ENCODE peak calls at places on chromosomes 4 and X, in nine cellular contexts. P is mammary epithelial cell, J is GM23338, I is fibroblast of lung, H is PC-3, M is H1, B is K562, X is HCT116, S is keratinocyte. C is an unnamed sample. For H3K4me1 and H4K20me1, the result is how much of the 10 kb centered on the place peaks cover.

GRCh38 chr4:189792819-189793618 is 147.7 kb upstream of the FRG1 start:
- DNase-seq in P (peak), J (peak), I (peak), H (peak), M (peak), B (peak), X (peak), S (no peak), C (peak)

GRCh38 chr4:118410143-118410542 is 57.3 kb upstream of the PRSS12 start:
- DNase-seq in P (peak), J (no peak), I (peak), H (peak), M (no peak), B (no peak), X (no peak), S (peak), C (no peak)

GRCh38 chr4:89356086-89356485 is 48.5 kb upstream of the GPRIN3 start:
- DNase-seq in P (no peak), J (no peak), I (no peak), H (no peak), M (no peak), B (no peak), X (no peak), S (no peak), C (no peak)

GRCh38 chrX:19625612-19626011 is 110.3 kb upstream of the MAP3K15 start:
- DNase-seq in P (peak), J (no peak), I (no peak), H (peak), M (no peak), B (no peak), X (no peak), S (no peak), C (no peak)

GRCh38 chr4:100248476-100248875 is 58.2 kb upstream of the DDIT4L start:
- DNase-seq in P (no peak), J (no peak), I (no peak), H (no peak), M (no peak), B (no peak), X (no peak), S (no peak), C (no peak)

GRCh38 chrX:107574711-107575110 is 53.6 kb upstream of the PRPS1 start:
- DNase-seq in P (peak), J (no peak), I (peak), H (peak), M (no peak), B (no peak), X (no peak), S (no peak), C (no peak)

GRCh38 chr4:39713691-39714090 is 15.8 kb downstream of the UBE2K start:
- DNase-seq in P (no peak), J (no peak), I (peak), H (no peak), M (no peak), B (no peak), X (no peak), S (no peak), C (peak)

GRCh38 chr4:96227515-96227914 is 387.6 kb downstream of the PDHA2 start:
- DNase-seq in P (no peak), J (peak), I (no peak), H (no peak), M (no peak), B (no peak), X (no peak), S (no peak), C (no peak)

GRCh38 chr4:76747613-76748012 is 150.3 kb downstream of the SOWAHB start:
- DNase-seq in P (no peak), J (no peak), I (no peak), H (no peak), M (no peak), B (no peak), X (no peak), S (no peak), C (no peak)

GRCh38 chr4:99473131-99473530 is 37.7 kb upstream of the C4orf17 start:
- DNase-seq in P (peak), J (no peak), I (no peak), H (no peak), M (no peak), B (no peak), X (no peak), S (no peak), C (no peak)

GRCh38 chrX:131792789-131793462 is 230.2 kb upstream of the STK26 start:
- DNase-seq in P (peak), J (no peak), I (no peak), H (peak), M (no peak), B (no peak), X (no peak), S (peak), C (peak)

GRCh38 chr4:27010334-27010940 is 149.8 kb downstream of the STIM2 start:
- DNase-seq in P (peak), J (peak), I (peak), H (peak), M (peak), B (peak), X (peak), S (no peak), C (peak)

GRCh38 chr4:40199999-40200880 is 3.4 kb downstream of the RHOH start:
- DNase-seq in P (peak), J (no peak), I (no peak), H (no peak), M (no peak), B (no peak), X (no peak), S (no peak), C (peak)

GRCh38 chr4:180610317-180610716 is 1632.9 kb upstream of the TENM3 start:
- DNase-seq in P (peak), J (no peak), I (no peak), H (peak), M (no peak), B (no peak), X (no peak), S (no peak), C (no peak)

GRCh38 chr4:77911091-77911490 is 48.5 kb downstream of the MRPL1 start:
- DNase-seq in P (no peak), J (no peak), I (peak), H (no peak), M (no peak), B (no peak), X (no peak), S (no peak), C (no peak)

GRCh38 chrX:139203681-139204575 is 326.6 kb upstream of the F9 start:
- DNase-seq in P (peak), J (peak), I (no peak), H (peak), M (peak), B (no peak), X (no peak), S (no peak), C (peak)

GRCh38 chrX:118271770-118272169 is 74.1 kb upstream of the WDR44 start:
- DNase-seq in P (no peak), J (no peak), I (peak), H (no peak), M (no peak), B (peak), X (no peak), S (no peak), C (no peak)

GRCh38 chr4:176579233-176579632 is 213.5 kb downstream of the VEGFC start:
- DNase-seq in P (no peak), J (peak), I (no peak), H (peak), M (no peak), B (no peak), X (no peak), S (no peak), C (no peak)

GRCh38 chrX:121851033-121851432 is 803.6 kb downstream of the GLUD2 start:
- DNase-seq in P (peak), J (no peak), I (peak), H (peak), M (no peak), B (peak), X (no peak), S (no peak), C (no peak)

GRCh38 chr4:98493305-98493704 is 165.1 kb downstream of the TSPAN5 start:
- DNase-seq in P (no peak), J (no peak), I (no peak), H (no peak), M (no peak), B (no peak), X (no peak), S (no peak), C (no peak)

GRCh38 chr4:583820-584219 is 7.7 kb upstream of the TMEM271 start:
- DNase-seq in P (no peak), J (no peak), I (no peak), H (no peak), M (no peak), B (no peak), X (no peak), S (no peak), C (no peak)

GRCh38 chr4:17577660-17578481 is 873 bp downstream of the LAP3 start:
- DNase-seq in P (peak), J (peak), I (peak), H (peak), M (no peak), B (peak), X (no peak), S (no peak), C (peak)

GRCh38 chr4:14000091-14000814 is 372.7 kb upstream of the BOD1L1 start:
- DNase-seq in P (peak), J (no peak), I (peak), H (peak), M (no peak), B (no peak), X (no peak), S (no peak), C (no peak)

GRCh38 chrX:21638311-21638710 is 19.8 kb downstream of the KLHL34 start:
- DNase-seq in P (peak), J (no peak), I (peak), H (peak), M (no peak), B (no peak), X (no peak), S (no peak), C (no peak)

GRCh38 chrX:1681439-1681838 is 66.6 kb downstream of the ASMT start:
- DNase-seq in P (no peak), J (no peak), I (no peak), H (no peak), M (no peak), B (no peak), X (no peak), S (no peak), C (no peak)

GRCh38 chr4:169620846-169621228 is 459 bp downstream of the CLCN3 start:
- DNase-seq in P (peak), J (peak), I (no peak), H (peak), M (no peak), B (no peak), X (no peak), S (no peak), C (peak)

GRCh38 chr4:65747386-65747785 is 77.1 kb upstream of the EPHA5 start:
- DNase-seq in P (no peak), J (no peak), I (peak), H (peak), M (no peak), B (no peak), X (no peak), S (no peak), C (no peak)

GRCh38 chr4:17667653-17668201 is 53.3 kb downstream of the MED28 start:
- DNase-seq in P (no peak), J (no peak), I (no peak), H (no peak), M (no peak), B (no peak), X (no peak), S (no peak), C (peak)

GRCh38 chrX:39331062-39331704 is 529.9 kb downstream of the MID1IP1 start:
- DNase-seq in P (no peak), J (no peak), I (no peak), H (no peak), M (no peak), B (no peak), X (no peak), S (no peak), C (no peak)

GRCh38 chrX:17738002-17738713 is 865 bp downstream of the SCML1 start:
- DNase-seq in P (peak), J (peak), I (peak), H (peak), M (peak), B (no peak), X (no peak), S (no peak), C (peak)

GRCh38 chr4:92825186-92825715 is 521.5 kb downstream of the GRID2 start:
- DNase-seq in P (no peak), J (no peak), I (no peak), H (peak), M (no peak), B (no peak), X (no peak), S (no peak), C (no peak)

GRCh38 chrX:50779694-50780093 is 34.3 kb downstream of the SHROOM4 start:
- DNase-seq in P (no peak), J (no peak), I (no peak), H (no peak), M (no peak), B (no peak), X (no peak), S (no peak), C (no peak)

GRCh38 chr4:87019898-87020297 is 85.1 kb downstream of the AFF1 start:
- DNase-seq in P (no peak), J (no peak), I (no peak), H (no peak), M (no peak), B (no peak), X (no peak), S (no peak), C (no peak)

GRCh38 chr4:87014284-87014782 is 79.5 kb downstream of the AFF1 start:
- DNase-seq in P (no peak), J (no peak), I (peak), H (peak), M (no peak), B (no peak), X (no peak), S (no peak), C (no peak)

GRCh38 chr4:87019243-87019817 is 84.5 kb downstream of the AFF1 start:
- DNase-seq in P (no peak), J (no peak), I (no peak), H (no peak), M (no peak), B (no peak), X (no peak), S (no peak), C (no peak)

GRCh38 chr4:87017580-87018061 is 82.8 kb downstream of the AFF1 start:
- DNase-seq in P (no peak), J (no peak), I (peak), H (no peak), M (no peak), B (peak), X (no peak), S (no peak), C (no peak)

GRCh38 chr4:87018751-87019150 is 83.9 kb downstream of the AFF1 start:
- DNase-seq in P (no peak), J (no peak), I (no peak), H (no peak), M (no peak), B (no peak), X (no peak), S (no peak), C (no peak)
- H3K4me1 ChIP-seq in P (under half), J (under half), I (under half), H (under half), M (under half), B (under half), X (under half), S (under half), C (under half)

DNA sequence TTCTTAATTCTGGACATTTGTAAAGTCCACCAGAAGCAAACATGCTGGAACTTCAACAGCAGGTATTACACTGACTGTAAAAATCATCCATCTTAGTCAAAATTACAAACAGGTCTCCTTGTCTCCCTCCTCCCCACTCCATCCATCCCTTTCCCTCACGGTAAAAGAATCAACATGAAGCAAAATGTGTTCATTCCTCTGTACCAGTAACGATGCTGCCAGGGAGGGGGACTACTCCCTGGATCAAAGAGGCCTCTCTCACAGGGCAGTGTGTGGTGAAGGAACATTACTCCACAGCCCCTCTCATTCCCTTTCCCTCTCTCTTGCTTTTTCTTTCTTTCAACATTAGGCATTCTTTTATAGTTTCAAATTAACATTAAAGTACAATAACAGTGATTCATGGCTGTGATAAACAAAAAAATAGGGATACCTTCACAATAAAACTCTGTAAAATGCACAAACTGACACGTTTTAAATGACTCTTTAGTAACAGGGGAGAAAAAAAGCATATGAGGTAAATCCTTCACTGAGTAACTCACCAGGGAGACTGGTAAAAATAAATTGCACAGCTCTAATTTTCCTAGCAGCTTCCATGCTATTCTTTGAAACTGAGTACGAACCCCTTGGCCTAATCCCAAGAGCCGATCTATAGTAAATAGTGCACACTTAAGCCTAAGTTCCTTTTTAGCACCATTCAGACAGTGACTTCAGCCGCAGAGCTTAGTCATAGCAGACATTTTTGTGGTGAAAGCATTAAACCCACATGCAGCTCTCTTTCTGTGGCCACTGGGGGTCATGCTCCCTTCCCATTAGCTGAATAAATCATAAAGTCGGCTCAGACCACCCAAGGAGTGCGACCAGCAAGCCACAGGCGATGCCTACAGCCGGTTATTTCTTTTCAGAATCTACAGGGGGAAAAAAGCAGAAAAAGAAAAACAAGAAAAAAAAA is 215.6 kb upstream of the GYPA start:
- DNase-seq in P (peak), J (peak), I (peak), H (peak), M (no peak), B (peak), X (peak), S (no peak), C (peak)
- H4K20me1 ChIP-seq in P (under half), J (under half), I (under half), H (under half), M (under half), B (under half), X (under half), S (under half), C (under half)

DNA sequence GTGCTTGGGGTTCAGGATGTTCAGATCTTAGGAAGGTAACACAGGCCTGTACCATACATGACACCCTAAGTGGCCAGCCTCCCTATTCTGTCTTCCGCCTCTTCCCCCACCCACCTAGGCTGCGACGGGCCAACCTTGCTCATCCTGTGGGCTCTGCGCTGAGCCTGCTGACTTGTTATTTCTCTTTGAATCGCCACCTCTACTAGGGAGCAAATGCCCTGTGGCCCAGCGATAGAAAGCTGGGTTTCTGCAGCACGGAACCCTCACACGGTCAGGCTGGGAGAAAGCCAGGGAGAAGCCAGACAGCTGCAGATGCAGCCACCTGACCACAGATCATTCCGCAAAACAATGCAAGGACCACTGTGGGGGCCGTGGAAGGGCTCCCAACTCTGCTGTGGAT is 227.6 kb downstream of the AFAP1 start:
- DNase-seq in P (no peak), J (no peak), I (no peak), H (no peak), M (no peak), B (no peak), X (no peak), S (no peak), C (no peak)
- H3K4me1 ChIP-seq in P (under half), J (under half), I (under half), H (under half), M (under half), B (under half), X (under half), S (under half), C (under half)

DNA sequence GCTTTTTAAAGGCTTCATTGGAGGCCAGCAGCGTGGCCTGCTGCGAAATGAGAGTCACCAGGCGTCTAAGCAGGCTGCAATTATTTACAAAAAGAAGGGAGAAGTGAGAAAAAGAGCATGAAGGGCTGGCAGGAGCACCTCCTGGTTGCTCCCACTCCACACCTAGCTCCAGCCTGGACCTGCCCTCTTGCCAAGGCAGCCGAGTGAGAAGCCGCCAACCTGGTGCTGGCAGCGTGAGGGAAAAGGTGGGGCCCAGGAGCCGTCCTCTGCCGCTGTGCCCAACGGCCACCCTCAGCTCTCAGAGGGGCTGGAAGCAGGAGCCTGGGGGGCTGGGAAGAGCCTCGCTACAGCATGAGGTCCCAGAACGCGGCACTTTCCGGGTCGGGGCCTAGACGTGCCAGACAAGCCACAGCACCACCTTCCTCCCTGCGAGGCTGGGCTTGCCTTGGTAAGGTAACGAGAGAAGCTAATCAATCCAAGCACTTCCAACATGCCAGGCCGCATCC is 16.3 kb downstream of the SLC6A8 start:
- DNase-seq in P (no peak), J (no peak), I (no peak), H (no peak), M (no peak), B (no peak), X (no peak), S (no peak), C (no peak)
- H4K20me1 ChIP-seq in P (under half), J (under half), I (under half), H (under half), M (under half), B (under half), X (under half), S (under half), C (under half)

DNA sequence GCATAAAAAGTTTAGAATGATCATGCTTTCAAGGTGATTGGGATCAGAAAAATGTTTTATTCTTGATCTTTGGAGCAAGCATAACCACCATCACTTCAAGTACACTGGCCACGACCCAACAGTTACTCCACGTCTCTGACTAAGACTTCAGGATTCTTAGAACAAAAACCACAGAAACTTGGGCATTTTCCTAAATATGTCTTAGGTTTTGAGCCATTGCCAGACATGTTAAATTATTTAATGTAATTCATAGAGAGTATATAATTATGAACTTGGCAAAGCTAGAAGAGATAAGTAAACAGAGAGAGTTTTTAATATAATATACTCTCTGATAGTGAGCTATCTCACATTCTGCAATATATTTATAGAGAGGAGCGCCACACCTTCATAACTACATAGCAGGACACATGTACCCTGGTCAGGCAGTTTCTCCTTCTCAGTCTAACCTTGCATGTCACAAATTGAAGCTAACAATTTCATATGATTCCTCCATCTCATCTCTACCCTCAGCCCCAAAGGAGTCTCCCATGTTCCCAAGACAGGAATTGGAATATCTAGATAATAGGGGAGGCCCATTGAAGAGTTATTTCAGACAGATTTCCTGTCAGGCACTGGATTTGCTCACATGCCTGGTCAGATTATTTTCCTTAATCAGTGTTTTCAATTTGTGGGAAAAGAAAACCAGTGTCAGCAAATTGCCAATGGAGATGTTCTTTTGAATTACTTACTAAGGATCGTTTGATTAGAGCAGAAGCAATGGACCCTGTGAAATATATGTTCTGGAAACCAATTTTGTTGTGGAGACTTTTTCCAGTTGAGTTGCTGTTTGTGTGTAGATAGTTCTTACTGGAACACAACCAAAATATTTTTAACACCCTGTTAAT is 61.7 kb upstream of the GUCY1A1 start:
- DNase-seq in P (peak), J (no peak), I (peak), H (peak), M (no peak), B (no peak), X (no peak), S (no peak), C (no peak)
- H3K4me1 ChIP-seq in P (under half), J (under half), I (under half), H (under half), M (under half), B (under half), X (under half), S (under half), C (under half)

C was measured in MM.1S.